ENCODE peak calls at places on chromosome 6, in six cellular contexts. L is tibial artery; E is cerebellar cortex; T is CD4-positive, CD25-positive, alpha-beta regulatory T cell; G is iPS DF 19.7; V is ovary. O is an unnamed sample.

GRCh38 chr6:104161960-104162669 is 697.6 kb downstream of the HACE1 start:
- DNase-seq in L (peak; percentile 32), E (no peak), T (no peak), G (no peak), V (no peak), O (no peak)

GRCh38 chr6:106557837-106558236 is 71.5 kb downstream of the RTN4IP1 start:
- DNase-seq in L (no peak), E (no peak), T (no peak), G (no peak), V (no peak), O (no peak)

GRCh38 chr6:35724471-35724870 is 12.4 kb upstream of the ARMC12 start:
- DNase-seq in L (no peak), E (no peak), T (no peak), G (no peak), V (no peak), O (no peak)

GRCh38 chr6:11194399-11195274 is 37.8 kb downstream of the NEDD9 start:
- DNase-seq in L (no peak), E (peak; percentile 75), T (no peak), G (no peak), V (no peak), O (peak; percentile 66)

GRCh38 chr6:10033223-10033829 is 381.5 kb downstream of the TFAP2A start:
- DNase-seq in L (no peak), E (no peak), T (no peak), G (no peak), V (no peak), O (no peak)

GRCh38 chr6:31702421-31702818 is 704 bp downstream of the ABHD16A start:
- DNase-seq in L (no peak), E (no peak), T (no peak), G (no peak), V (no peak), O (no peak)

GRCh38 chr6:119541132-119541905 is 191.8 kb upstream of the MAN1A1 start:
- DNase-seq in L (no peak), E (no peak), T (no peak), G (no peak), V (no peak), O (no peak)

GRCh38 chr6:125748534-125749111 is 809 bp upstream of the HEY2 start:
- DNase-seq in L (no peak), E (peak; percentile 21), T (no peak), G (no peak), V (no peak), O (peak; percentile 27)

GRCh38 chr6:99614430-99615161 is 8.0 kb downstream of the PRDM13 start:
- DNase-seq in L (no peak), E (peak; percentile 31), T (no peak), G (no peak), V (no peak), O (no peak)

GRCh38 chr6:43107344-43108062 is 31.4 kb downstream of the PTK7 start:
- DNase-seq in L (no peak), E (no peak), T (no peak), G (no peak), V (no peak), O (no peak)

GRCh38 chr6:118353564-118353963 is 194.5 kb upstream of the PLN start:
- DNase-seq in L (no peak), E (no peak), T (no peak), G (no peak), V (no peak), O (no peak)

GRCh38 chr6:13811627-13812358 is 2.6 kb downstream of the MCUR1 start:
- DNase-seq in L (no peak), E (peak; percentile 52), T (no peak), G (no peak), V (peak; percentile 29), O (peak; percentile 59)

GRCh38 chr6:69019832-69020231 is 384.8 kb downstream of the ADGRB3 start:
- DNase-seq in L (no peak), E (no peak), T (no peak), G (no peak), V (no peak), O (no peak)

GRCh38 chr6:33075568-33076405 is at the start of gene HLA-DPB1:
- DNase-seq in L (no peak), E (peak; percentile 92), T (peak; percentile 49), G (no peak), V (no peak), O (peak; percentile 92)

GRCh38 chr6:139287868-139288267 is 3.9 kb downstream of the TXLNB start:
- DNase-seq in L (no peak), E (no peak), T (no peak), G (no peak), V (no peak), O (no peak)

GRCh38 chr6:25384967-25385366 is 105.8 kb downstream of the CARMIL1 start:
- DNase-seq in L (no peak), E (no peak), T (no peak), G (no peak), V (no peak), O (no peak)

GRCh38 chr6:166786704-166787293 is 159.7 kb upstream of the RPS6KA2 start:
- DNase-seq in L (no peak), E (peak; percentile 58), T (no peak), G (no peak), V (no peak), O (peak; percentile 52)

GRCh38 chr6:3741477-3741871 is 10.0 kb downstream of the PXDC1 start:
- DNase-seq in L (peak; percentile 24), E (no peak), T (no peak), G (no peak), V (no peak), O (no peak)

GRCh38 chr6:170233304-170234205 is 57.3 kb downstream of the DLL1 start:
- DNase-seq in L (no peak), E (peak; percentile 96), T (no peak), G (no peak), V (no peak), O (peak; percentile 98)

GRCh38 chr6:160348209-160348551 is at the start of gene SLC22A3:
- DNase-seq in L (no peak), E (no peak), T (no peak), G (no peak), V (peak; percentile 79), O (no peak)